ENCODE peak calls at places on chromosomes 4 and X, in eight cellular contexts. R is HFF-Myc, D is hepatocyte, E is bronchial epithelial cell, I is Peyer's patch, T is kidney, C is fibroblast of pulmonary artery, P is upper lobe of right lung. K is an unnamed sample.

GRCh38 chr4:41120297-41121217 is 93.8 kb downstream of the APBB2 start:
- DNase-seq in R (no peak), D (peak), C (peak), I (no peak), T (peak), P (peak), E (peak), K (no peak)

GRCh38 chrX:148609766-148610698 is 109.6 kb downstream of the AFF2 start:
- DNase-seq in D (peak), T (no peak), I (no peak), P (no peak), E (peak), R (no peak), C (no peak), K (no peak)

GRCh38 chr4:2648159-2648814 is 107.8 kb downstream of the TNIP2 start:
- DNase-seq in D (no peak), T (no peak), C (no peak), I (no peak), P (peak), R (no peak), E (no peak), K (no peak)

GRCh38 chrX:19972984-19973383 is 17.9 kb downstream of the BCLAF3 start:
- DNase-seq in R (no peak), T (no peak), P (no peak), E (no peak), I (no peak), D (no peak), C (no peak), K (no peak)

GRCh38 chr4:181350578-181351420 is 892.4 kb upstream of the TENM3 start:
- DNase-seq in T (no peak), C (no peak), D (no peak), R (no peak), E (no peak), I (no peak), P (no peak), K (no peak)

GRCh38 chr4:188989371-188989770 is 850.1 kb downstream of the TRIML1 start:
- DNase-seq in P (no peak), I (no peak), E (peak), R (no peak), T (no peak), D (peak), C (no peak), K (no peak)

GRCh38 chr4:56129431-56129861 is 180.7 kb downstream of the CEP135 start:
- DNase-seq in C (peak), P (peak), T (no peak), D (peak), I (peak), R (no peak), E (no peak), K (no peak)

GRCh38 chrX:25013593-25014365 is 2.0 kb downstream of the ARX start:
- DNase-seq in T (no peak), I (no peak), P (no peak), E (no peak), C (no peak), R (no peak), D (peak), K (no peak)

GRCh38 chrX:31201503-31201902 is 129.7 kb upstream of the FTHL17 start:
- DNase-seq in I (no peak), D (no peak), R (no peak), E (no peak), T (no peak), P (no peak), C (no peak), K (no peak)

GRCh38 chr4:161629694-161630441 is 533.9 kb downstream of the FSTL5 start:
- DNase-seq in D (peak), T (no peak), C (no peak), R (peak), E (no peak), I (no peak), P (no peak), K (no peak)

GRCh38 chrX:151227637-151228036 is 51.3 kb downstream of the GPR50 start:
- DNase-seq in R (no peak), P (no peak), D (peak), T (peak), C (no peak), I (no peak), E (no peak), K (no peak)

GRCh38 chrX:2469196-2469685 is 31.5 kb downstream of the DHRSX start:
- DNase-seq in E (no peak), D (no peak), P (no peak), T (no peak), I (no peak), R (no peak), C (no peak), K (no peak)

GRCh38 chrX:2388669-2389068 is 112.1 kb downstream of the DHRSX start:
- DNase-seq in T (no peak), D (no peak), P (no peak), C (no peak), I (no peak), E (no peak), R (no peak), K (no peak)

GRCh38 chrX:103674531-103675454 is 11.7 kb downstream of the MORF4L2 start:
- DNase-seq in C (no peak), P (no peak), D (no peak), T (no peak), E (no peak), I (no peak), R (no peak), K (no peak)

DNA sequence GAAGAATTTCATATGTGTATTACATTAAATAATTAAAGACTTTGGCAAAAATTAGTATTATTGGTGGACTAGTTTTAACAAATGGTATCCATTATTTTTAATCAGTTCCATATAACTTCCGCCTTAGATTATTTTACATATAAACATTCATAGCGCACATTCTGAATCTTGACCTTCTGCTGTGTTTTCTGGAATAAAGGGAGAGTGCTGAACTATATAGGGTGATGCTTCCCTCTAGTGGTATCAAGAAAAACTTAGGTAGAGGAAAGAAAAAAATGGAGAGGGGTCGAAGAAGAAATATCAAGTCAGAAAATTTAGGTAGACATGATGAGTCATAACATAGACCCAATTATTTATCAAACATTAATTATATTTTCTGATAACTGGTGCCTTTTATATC is 155.6 kb upstream of the PACRGL start:
- DNase-seq in P (no peak), R (peak), T (no peak), C (peak), I (no peak), E (peak), D (peak), K (no peak)
- TF ChIP-seq CTCF in P (peak), R (peak), T (no peak), C (peak), I (peak), E (peak), D (peak), K (no peak)

GRCh38 chr4:18698119-18698883 is 676.7 kb upstream of the LCORL start:
- DNase-seq in D (no peak), I (no peak), P (no peak), T (no peak), C (no peak), E (no peak), R (no peak), K (no peak)

GRCh38 chr4:18691431-18692200 is 670.1 kb upstream of the LCORL start:
- DNase-seq in C (no peak), T (no peak), R (no peak), I (no peak), D (peak), P (no peak), E (no peak), K (no peak)

DNA sequence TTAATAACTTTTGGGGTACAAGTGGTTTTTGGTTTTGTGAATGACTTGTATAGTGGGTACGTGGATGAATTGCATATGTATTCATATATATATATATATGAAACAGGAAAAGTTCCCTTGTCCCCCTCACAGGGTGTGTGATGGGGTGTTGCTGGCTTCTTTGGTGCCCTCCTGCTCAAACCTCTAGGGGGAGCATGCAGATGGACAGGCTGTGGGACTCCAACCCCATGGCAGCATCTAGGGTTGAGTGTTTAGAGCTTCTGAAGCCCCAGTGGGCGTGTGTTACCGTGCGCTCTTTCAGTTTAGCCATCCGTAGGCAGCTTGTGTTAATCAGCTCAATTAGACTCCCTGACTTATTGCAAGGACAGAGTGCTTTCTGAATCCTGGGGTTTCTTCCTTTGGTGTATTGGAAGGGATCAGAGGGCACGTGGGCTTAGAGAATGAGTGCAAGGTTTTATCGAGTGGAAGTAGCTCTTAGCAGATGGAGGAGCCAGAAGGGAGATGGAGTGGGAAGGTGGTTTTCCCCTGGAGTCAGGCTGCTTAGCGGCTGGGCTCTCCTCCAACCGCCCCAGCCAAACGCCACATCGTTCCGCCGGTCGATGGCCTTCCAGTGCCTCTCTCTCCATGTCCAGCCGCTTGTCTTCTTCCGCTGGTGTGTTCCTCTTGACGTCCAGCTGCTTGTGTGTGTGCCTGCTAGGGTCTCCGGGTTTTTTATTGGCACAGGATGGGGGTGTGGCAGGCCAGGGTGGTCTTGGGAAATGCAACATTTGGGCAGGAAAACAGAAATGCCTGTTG is 674.4 kb upstream of the LCORL start:
- DNase-seq in E (no peak), P (no peak), D (no peak), C (no peak), I (no peak), R (no peak), T (no peak), K (no peak)
- TF ChIP-seq CTCF in E (no peak), P (no peak), D (no peak), C (no peak), I (no peak), R (no peak), T (no peak), K (no peak)

GRCh38 chrX:107447642-107448041 is 1.8 kb upstream of the FRMPD3 start:
- DNase-seq in C (no peak), R (no peak), P (no peak), D (no peak), I (no peak), E (no peak), T (no peak), K (no peak)

GRCh38 chrX:107449490-107450175 is at the start of gene FRMPD3:
- DNase-seq in C (no peak), T (no peak), I (no peak), R (no peak), E (no peak), D (peak), P (no peak), K (no peak)

GRCh38 chrX:107451754-107452153 is 2.3 kb downstream of the FRMPD3 start:
- DNase-seq in T (no peak), I (no peak), R (no peak), C (no peak), E (no peak), D (no peak), P (no peak), K (no peak)

GRCh38 chrX:107450823-107451509 is 1.5 kb downstream of the FRMPD3 start:
- DNase-seq in T (no peak), I (no peak), P (no peak), E (no peak), D (peak), C (no peak), R (no peak), K (no peak)

GRCh38 chrX:107448625-107449468 is 605 bp upstream of the FRMPD3 start:
- DNase-seq in D (peak), I (no peak), P (no peak), T (peak), E (no peak), C (no peak), R (no peak), K (no peak)
- TF ChIP-seq CTCF in D (peak), I (no peak), P (no peak), T (no peak), E (no peak), C (no peak), R (no peak), K (no peak)

DNA sequence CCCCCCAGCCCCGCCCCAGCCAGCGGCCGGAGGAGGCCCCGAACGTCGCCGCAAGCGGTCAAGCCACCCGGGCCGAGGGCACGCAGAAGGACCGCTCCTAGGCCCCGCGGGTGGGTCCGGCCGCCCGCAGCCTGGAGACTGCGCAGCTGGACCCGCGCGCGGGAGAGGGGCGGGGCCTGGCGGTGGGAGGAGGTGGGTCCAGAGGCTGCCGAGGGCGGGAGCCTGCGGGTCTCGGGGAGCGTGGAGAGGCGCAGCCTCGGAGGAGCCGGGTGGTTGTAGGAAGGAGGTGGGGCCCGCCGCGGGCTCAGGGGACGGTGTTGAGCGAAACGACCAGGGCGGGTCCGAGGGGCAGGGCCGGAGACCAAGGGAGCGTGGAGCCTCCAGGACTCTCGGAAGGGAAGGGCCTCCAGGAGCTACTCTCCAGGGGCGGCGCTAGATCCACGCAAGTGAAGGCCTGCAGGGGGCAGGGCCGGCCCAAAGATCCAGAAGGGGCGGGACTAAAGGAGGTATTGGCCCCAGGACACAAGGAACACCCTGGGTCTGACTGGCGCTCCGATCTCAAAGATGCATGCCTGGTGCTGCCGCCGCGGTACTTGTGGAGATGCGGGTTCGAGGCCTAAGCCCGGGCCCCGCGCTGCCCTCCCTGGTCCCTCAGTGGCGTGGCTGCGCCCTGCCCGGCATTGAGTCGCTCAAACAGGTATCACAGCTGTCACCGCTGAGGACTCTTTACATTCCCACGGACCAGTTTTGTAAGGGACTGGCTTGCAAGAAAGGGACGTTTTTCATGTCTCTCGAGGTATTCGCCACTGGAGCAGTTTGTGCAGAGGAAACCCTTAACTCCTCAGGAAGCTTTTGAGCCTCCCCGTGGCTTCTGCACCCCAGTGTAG is 5.9 kb downstream of the TIMM17B start:
- DNase-seq in C (peak), E (peak), T (peak), P (peak), R (no peak), D (peak), I (peak), K (peak)
- TF ChIP-seq CTCF in C (peak), E (peak), T (peak), P (peak), R (peak), D (peak), I (peak), K (no peak)

DNA sequence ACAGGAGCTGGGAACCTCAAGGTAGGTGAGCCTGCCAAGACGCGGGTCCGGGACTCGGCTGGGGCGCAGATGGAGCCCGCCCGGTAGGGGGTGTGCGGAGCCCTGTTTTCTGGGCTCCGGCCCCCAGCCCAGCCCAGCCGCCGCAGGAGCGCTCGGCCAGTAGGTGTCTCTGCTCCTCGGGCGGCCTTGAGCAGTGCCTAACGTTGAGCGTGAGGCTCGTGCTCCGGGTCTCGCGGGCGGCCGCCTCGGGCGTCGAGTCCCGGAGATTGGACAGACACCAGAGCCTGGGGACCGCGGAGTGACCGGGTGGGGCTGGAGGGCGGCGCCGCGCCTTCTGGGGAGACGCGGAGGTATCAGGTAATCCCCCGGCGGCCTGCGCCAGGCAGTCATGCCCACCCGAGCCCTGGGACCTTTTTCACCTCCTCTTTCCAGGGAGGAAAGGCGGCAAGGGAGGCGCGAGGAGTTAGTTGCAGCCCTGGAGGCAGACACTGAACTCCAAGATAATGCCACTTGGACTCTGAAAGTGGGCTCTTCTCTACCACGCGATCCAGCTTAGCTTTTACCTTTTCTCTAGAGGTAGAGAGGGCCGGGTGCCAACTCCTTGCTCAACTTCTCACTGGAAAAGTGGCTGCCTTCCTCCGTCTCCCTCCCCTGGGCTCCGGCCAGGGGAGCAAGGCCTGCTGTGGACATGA is 14.5 kb upstream of the FGG start:
- DNase-seq in R (no peak), P (peak), C (peak), T (peak), E (peak), D (peak), I (peak), K (no peak)
- TF ChIP-seq CTCF in R (peak), P (peak), C (peak), T (peak), E (peak), D (peak), I (peak), K (no peak)

GRCh38 chrX:110462957-110463356 is 104.3 kb downstream of the RTL9 start:
- DNase-seq in P (no peak), E (no peak), I (no peak), C (no peak), T (no peak), R (no peak), D (no peak), K (no peak)
- TF ChIP-seq CTCF in P (no peak), E (no peak), I (no peak), C (no peak), T (no peak), R (peak), D (no peak), K (no peak)

GRCh38 chr4:7698586-7698985 is 241.1 kb downstream of the AFAP1 start:
- DNase-seq in P (no peak), I (no peak), D (no peak), R (no peak), E (no peak), C (no peak), T (no peak), K (no peak)
- TF ChIP-seq CTCF in P (no peak), I (no peak), D (no peak), R (no peak), E (no peak), C (no peak), T (no peak), K (no peak)

GRCh38 chr4:25842229-25842840 is 20.5 kb downstream of the SEL1L3 start:
- DNase-seq in T (no peak), I (no peak), E (no peak), R (no peak), D (no peak), P (no peak), C (no peak), K (no peak)
- TF ChIP-seq CTCF in T (peak), I (no peak), E (no peak), R (no peak), D (no peak), P (peak), C (no peak), K (no peak)